ENCODE peak calls at places on chromosomes 5 and 9, in five cellular contexts. Q is heart right ventricle; U is endodermal cell; O is lower lobe of right lung; Z is CD4-positive, alpha-beta memory T cell. K is an unnamed sample.

GRCh38 chr9:28105001-28105400 is 531.7 kb upstream of the C9orf72 start:
- DNase-seq in Q (no peak), U (no peak), O (no peak), Z (no peak), K (no peak)

GRCh38 chr5:83516361-83516760 is 44.8 kb downstream of the VCAN start:
- DNase-seq in Q (no peak), U (no peak), O (no peak), Z (no peak), K (no peak)

GRCh38 chr9:7259544-7260241 is 501.9 kb downstream of the KDM4C start:
- DNase-seq in Q (no peak), U (no peak), O (no peak), Z (no peak), K (no peak)

GRCh38 chr9:82332774-82333152 is 344.2 kb downstream of the SPATA31D1 start:
- DNase-seq in Q (no peak), U (no peak), O (no peak), Z (no peak), K (no peak)

GRCh38 chr5:113050606-113051391 is 74.2 kb downstream of the DCP2 start:
- DNase-seq in Q (no peak), U (no peak), O (no peak), Z (no peak), K (no peak)

GRCh38 chr5:154653764-154654483 is 101.3 kb upstream of the LARP1 start:
- DNase-seq in Q (no peak), U (peak; percentile 55), O (no peak), Z (no peak), K (peak; percentile 58)

GRCh38 chr9:113646946-113647914 is 183.7 kb downstream of the RGS3 start:
- DNase-seq in Q (no peak), U (peak; percentile 32), O (no peak), Z (no peak), K (peak; percentile 40)

GRCh38 chr5:56412601-56413379 is 179.7 kb upstream of the ANKRD55 start:
- DNase-seq in Q (peak; percentile 59), U (no peak), O (peak; percentile 78), Z (no peak), K (peak; percentile 65)

GRCh38 chr5:139100825-139101224 is 97.3 kb downstream of the SIL1 start:
- DNase-seq in Q (no peak), U (no peak), O (no peak), Z (no peak), K (no peak)

GRCh38 chr5:2714026-2714425 is 37.5 kb downstream of the IRX2 start:
- DNase-seq in Q (no peak), U (no peak), O (no peak), Z (no peak), K (no peak)

GRCh38 chr9:23887781-23888180 is 61.7 kb upstream of the ELAVL2 start:
- DNase-seq in Q (no peak), U (no peak), O (no peak), Z (no peak), K (no peak)

GRCh38 chr9:71127301-71127700 is 5.9 kb upstream of the TRPM3 start:
- DNase-seq in Q (no peak), U (no peak), O (no peak), Z (no peak), K (no peak)

GRCh38 chr9:95938724-95939123 is 63.2 kb downstream of the ERCC6L2 start:
- DNase-seq in Q (no peak), U (no peak), O (no peak), Z (no peak), K (no peak)

GRCh38 chr5:173303878-173304590 is 24.2 kb downstream of the STC2 start:
- DNase-seq in Q (no peak), U (peak; percentile 90), O (no peak), Z (no peak), K (no peak)

GRCh38 chr9:109251080-109251775 is 69.6 kb downstream of the EPB41L4B start:
- DNase-seq in Q (no peak), U (no peak), O (peak; percentile 56), Z (no peak), K (peak; percentile 72)

GRCh38 chr5:56594821-56595220 is 220.5 kb upstream of the MAP3K1 start:
- DNase-seq in Q (no peak), U (no peak), O (no peak), Z (no peak), K (no peak)

GRCh38 chr9:136011376-136011702 is 50.2 kb upstream of the UBAC1 start:
- DNase-seq in Q (no peak), U (no peak), O (no peak), Z (no peak), K (no peak)

GRCh38 chr5:134113572-134113907 is 941 bp upstream of the TCF7 start:
- DNase-seq in Q (no peak), U (peak; percentile 60), O (no peak), Z (no peak), K (no peak)

GRCh38 chr5:40688127-40688756 is 8.5 kb downstream of the PTGER4 start:
- DNase-seq in Q (peak; percentile 89), U (peak; percentile 94), O (peak; percentile 74), Z (peak; percentile 81), K (peak; percentile 71)

GRCh38 chr5:62578540-62578939 is at the start of gene LRRC70:
- DNase-seq in Q (peak; percentile 33), U (no peak), O (no peak), Z (peak; percentile 84), K (no peak)

GRCh38 chr5:159552751-159553150 is 222.5 kb upstream of the IL12B start:
- DNase-seq in Q (no peak), U (no peak), O (no peak), Z (no peak), K (no peak)

GRCh38 chr9:13128266-13128825 is 151.1 kb downstream of the MPDZ start:
- DNase-seq in Q (no peak), U (no peak), O (no peak), Z (no peak), K (no peak)

GRCh38 chr9:27431573-27431972 is 92.5 kb upstream of the IFNK start:
- DNase-seq in Q (no peak), U (no peak), O (no peak), Z (no peak), K (no peak)

GRCh38 chr9:127550751-127551150 is 61.3 kb upstream of the STXBP1 start:
- DNase-seq in Q (no peak), U (no peak), O (peak; percentile 62), Z (no peak), K (no peak)

GRCh38 chr9:121021294-121021693 is 28.8 kb downstream of the C5 start:
- DNase-seq in Q (no peak), U (no peak), O (no peak), Z (no peak), K (no peak)

GRCh38 chr9:1087120-1087881 is 37.1 kb downstream of the DMRT2 start:
- DNase-seq in Q (no peak), U (no peak), O (no peak), Z (no peak), K (no peak)

GRCh38 chr9:124489974-124490373 is 17.2 kb downstream of the NR5A1 start:
- DNase-seq in Q (no peak), U (no peak), O (no peak), Z (no peak), K (no peak)
- H3K27me3 ChIP-seq in Q (peaks cover 35% of the 10 kb centered on the region), U (no peaks in the 10 kb centered on the region), O (peaks cover 47% of the 10 kb centered on the region), Z (no peaks in the 10 kb centered on the region), K (peaks cover 24% of the 10 kb centered on the region)

GRCh38 chr5:149802008-149802407 is 71.9 kb downstream of the PPARGC1B start:
- DNase-seq in Q (peak; percentile 60), U (no peak), O (no peak), Z (no peak), K (no peak)

GRCh38 chr5:149799965-149800516 is 69.9 kb downstream of the PPARGC1B start:
- DNase-seq in Q (no peak), U (no peak), O (no peak), Z (no peak), K (no peak)

GRCh38 chr5:149799119-149799623 is 69.1 kb downstream of the PPARGC1B start:
- DNase-seq in Q (peak; percentile 73), U (no peak), O (no peak), Z (no peak), K (no peak)

GRCh38 chr5:149801307-149801985 is 71.3 kb downstream of the PPARGC1B start:
- DNase-seq in Q (no peak), U (no peak), O (no peak), Z (no peak), K (no peak)

DNA sequence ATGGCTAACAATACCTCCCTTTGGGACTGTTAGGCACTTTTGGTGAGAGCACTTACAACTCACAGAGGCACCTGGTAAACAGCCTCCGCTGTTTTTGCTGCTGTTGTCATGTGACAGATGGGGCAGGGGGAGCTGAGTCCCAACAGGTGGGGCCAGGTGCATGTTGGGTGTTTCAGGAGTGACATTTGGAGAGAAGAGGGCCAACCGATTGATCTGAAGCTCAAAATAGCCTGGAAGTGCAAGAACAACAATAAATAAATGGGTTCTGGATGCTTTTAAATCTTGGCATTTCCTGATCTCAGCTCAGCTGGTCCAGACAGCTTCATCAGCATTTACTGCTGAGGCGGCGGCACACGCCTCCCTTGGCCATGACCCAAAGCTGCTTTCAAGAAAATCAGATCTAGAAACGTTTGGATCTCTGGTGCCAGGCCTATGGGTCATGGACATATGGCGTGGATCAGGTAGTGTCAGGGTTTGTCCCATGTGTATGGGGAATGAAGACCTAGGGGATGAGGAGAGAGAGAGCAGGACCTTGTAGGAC is 70.5 kb downstream of the PPARGC1B start:
- DNase-seq in Q (no peak), U (no peak), O (no peak), Z (no peak), K (no peak)
- H3K4me1 ChIP-seq in Q (peaks cover 100% of the 10 kb centered on the region), U (peaks cover 9% of the 10 kb centered on the region), O (peaks cover 9% of the 10 kb centered on the region), Z (no peaks in the 10 kb centered on the region), K (peaks cover 45% of the 10 kb centered on the region)

DNA sequence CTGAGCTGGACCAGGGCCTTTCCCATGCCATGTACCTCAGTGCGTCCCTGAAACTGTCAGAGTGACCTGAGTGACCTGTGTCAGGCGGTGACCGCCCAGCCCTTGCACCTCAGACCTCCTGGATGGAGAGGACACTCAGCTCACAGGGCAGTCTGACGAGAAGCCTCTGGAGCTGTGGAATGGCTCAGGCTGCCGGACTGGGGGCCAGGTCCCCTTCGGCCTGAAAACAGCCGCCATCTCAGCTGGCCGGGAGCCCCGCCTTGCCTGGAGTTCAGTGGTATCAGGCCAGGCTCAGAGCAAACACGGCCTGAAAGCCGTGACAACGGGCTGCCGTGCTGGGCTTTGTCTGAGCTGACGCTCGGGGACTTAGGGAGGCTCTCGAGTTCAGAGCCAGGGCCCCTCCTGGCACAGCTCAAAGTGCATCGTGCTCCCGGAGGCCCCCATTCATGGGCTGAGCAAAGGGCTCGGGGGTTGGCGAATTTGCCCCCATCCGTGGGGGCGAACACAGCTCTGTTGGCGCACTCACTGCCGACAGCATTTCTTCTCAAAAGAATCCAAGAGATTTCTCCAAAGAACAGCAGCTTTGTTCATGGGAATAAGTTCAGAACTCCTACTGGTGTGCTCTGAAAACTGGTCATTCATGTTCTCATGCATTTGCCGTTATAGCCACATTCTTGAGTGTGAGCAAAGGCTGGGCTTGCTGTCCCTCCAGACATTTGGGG is 8.4 kb upstream of the SLC9A3 start:
- DNase-seq in Q (no peak), U (no peak), O (peak; percentile 25), Z (no peak), K (peak; percentile 53)
- H3K27me3 ChIP-seq in Q (peaks cover 88% of the 10 kb centered on the region), U (peaks cover 41% of the 10 kb centered on the region), O (peaks cover 83% of the 10 kb centered on the region), Z (peaks cover 11% of the 10 kb centered on the region), K (peaks cover 72% of the 10 kb centered on the region)

GRCh38 chr9:16343249-16344237 is 526.9 kb downstream of the BNC2 start:
- DNase-seq in Q (no peak), U (no peak), O (no peak), Z (no peak), K (no peak)
- H3K4me1 ChIP-seq in Q (peaks cover 19% of the 10 kb centered on the region), U (no peaks in the 10 kb centered on the region), O (no peaks in the 10 kb centered on the region), Z (no peaks in the 10 kb centered on the region), K (no peaks in the 10 kb centered on the region)

K was measured in upper lobe of right lung.